ENCODE peak calls at places on chromosomes 16 and 17, in nine cellular contexts. L, O, Y, P, T, D, C, V and A are unnamed samples. For H3K9me3, the result is how much of the 10 kb centered on the place peaks cover.

GRCh38 chr17:67829331-67829730 is 4.0 kb downstream of the BPTF start:
- DNase-seq in V (no peak), L (no peak), O (peak), C (no peak), D (no peak), T (no peak), P (no peak), Y (peak), A (no peak)

GRCh38 chr16:50841081-50841886 is 99.4 kb downstream of the CYLD start:
- DNase-seq in C (peak), D (no peak), Y (peak), L (no peak), T (no peak), O (peak), V (no peak), P (no peak), A (peak)

GRCh38 chr17:63041722-63042121 is 75.7 kb downstream of the TANC2 start:
- DNase-seq in C (no peak), P (no peak), L (no peak), Y (no peak), D (no peak), V (no peak), O (no peak), T (no peak), A (no peak)

GRCh38 chr17:19320876-19321275 is 41.6 kb downstream of the B9D1 start:
- DNase-seq in P (no peak), Y (no peak), L (no peak), O (no peak), T (no peak), D (no peak), C (no peak), V (peak), A (no peak)

GRCh38 chr16:29775742-29776408 is 2.2 kb upstream of the ZG16 start:
- DNase-seq in O (no peak), L (no peak), D (no peak), P (no peak), T (no peak), Y (peak), V (no peak), C (peak), A (no peak)

GRCh38 chr16:83887088-83887487 is 11.8 kb upstream of the MLYCD start:
- DNase-seq in T (peak), D (peak), Y (no peak), V (no peak), C (peak), P (no peak), L (no peak), O (no peak), A (no peak)

GRCh38 chr17:8949061-8949622 is 16.4 kb downstream of the PIK3R5 start:
- DNase-seq in D (no peak), T (no peak), C (no peak), L (no peak), P (no peak), O (no peak), Y (no peak), V (no peak), A (no peak)

GRCh38 chr16:72878301-72879269 is 169.3 kb downstream of the ZFHX3 start:
- DNase-seq in O (no peak), P (no peak), V (no peak), C (peak), D (no peak), L (no peak), T (no peak), Y (peak), A (no peak)

GRCh38 chr17:40490289-40490853 is 11.1 kb downstream of the TNS4 start:
- DNase-seq in C (no peak), V (no peak), O (no peak), L (no peak), T (peak), Y (peak), D (no peak), P (no peak), A (no peak)

GRCh38 chr17:17902357-17902756 is 65.6 kb upstream of the SREBF1 start:
- DNase-seq in O (no peak), D (no peak), P (no peak), T (no peak), L (no peak), V (no peak), Y (no peak), C (no peak), A (no peak)

GRCh38 chr17:34673995-34674900 is 94.9 kb downstream of the TMEM132E start:
- DNase-seq in O (no peak), P (no peak), Y (no peak), L (no peak), V (no peak), T (no peak), D (no peak), C (no peak), A (no peak)

GRCh38 chr16:67431805-67432476 is 1.0 kb downstream of the HSD11B2 start:
- DNase-seq in C (peak), L (no peak), T (no peak), Y (no peak), P (no peak), D (no peak), O (no peak), V (no peak), A (no peak)

GRCh38 chr16:23107878-23108277 is 41.4 kb downstream of the USP31 start:
- DNase-seq in P (no peak), L (no peak), Y (peak), V (no peak), C (no peak), T (no peak), O (no peak), D (no peak), A (no peak)

GRCh38 chr16:4679854-4680636 is 13.3 kb upstream of the NUDT16L1 start:
- DNase-seq in Y (peak), D (peak), T (no peak), P (peak), L (peak), O (no peak), V (peak), C (peak), A (no peak)

GRCh38 chr17:65688307-65688706 is 126.9 kb upstream of the AXIN2 start:
- DNase-seq in D (no peak), P (no peak), T (no peak), V (no peak), C (no peak), L (no peak), Y (no peak), O (no peak), A (no peak)

GRCh38 chr16:81910366-81910885 is 100.8 kb downstream of the SDR42E1 start:
- DNase-seq in L (no peak), Y (no peak), T (no peak), C (no peak), V (no peak), P (no peak), D (no peak), O (no peak), A (no peak)

GRCh38 chr17:19554393-19554792 is 20.7 kb downstream of the SLC47A1 start:
- DNase-seq in V (no peak), P (no peak), D (no peak), C (no peak), O (no peak), L (no peak), Y (no peak), T (no peak), A (no peak)

GRCh38 chr17:9206989-9207317 is 185.6 kb downstream of the NTN1 start:
- DNase-seq in D (no peak), Y (no peak), L (no peak), O (no peak), P (no peak), T (no peak), V (peak), C (peak), A (no peak)

GRCh38 chr16:88966986-88967799 is 9.8 kb downstream of the CBFA2T3 start:
- DNase-seq in Y (no peak), P (peak), C (no peak), L (peak), V (peak), O (no peak), T (no peak), D (no peak), A (no peak)
- H3K9me3 ChIP-seq in Y (under half), P (under half), C (under half), L (under half), V (under half), O (under half), T (under half), D (under half), A (under half)

GRCh38 chr16:64627781-64628180 is 494.1 kb downstream of the CDH11 start:
- DNase-seq in D (no peak), P (no peak), C (no peak), T (no peak), L (no peak), O (no peak), Y (no peak), V (peak), A (no peak)
- H3K9me3 ChIP-seq in D (under half), P (under half), C (under half), T (under half), L (under half), O (under half), Y (under half), V (under half), A (under half)

DNA sequence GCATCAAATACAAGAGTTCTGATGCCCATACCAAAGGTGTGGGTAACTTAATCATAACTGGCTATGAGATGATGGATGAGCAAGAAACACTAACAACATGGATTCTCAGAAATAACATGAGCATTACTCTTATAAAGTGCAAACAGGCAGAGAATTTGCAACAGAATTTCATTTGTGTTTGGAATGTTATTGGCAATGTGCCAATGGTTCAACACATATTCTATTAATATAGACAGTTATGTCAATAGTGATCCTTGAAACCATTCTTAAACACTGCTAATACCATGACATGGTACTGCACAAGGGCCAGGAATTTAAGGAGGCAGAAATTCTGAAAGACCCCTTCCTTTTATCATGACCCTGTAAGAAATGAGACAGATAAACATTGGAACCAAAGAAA is 217.1 kb upstream of the WSB1 start:
- DNase-seq in C (no peak), D (no peak), V (no peak), P (no peak), Y (no peak), O (no peak), T (no peak), L (no peak), A (no peak)
- H3K9me3 ChIP-seq in C (under half), D (under half), V (under half), P (under half), Y (under half), O (under half), T (under half), L (under half), A (under half)

DNA sequence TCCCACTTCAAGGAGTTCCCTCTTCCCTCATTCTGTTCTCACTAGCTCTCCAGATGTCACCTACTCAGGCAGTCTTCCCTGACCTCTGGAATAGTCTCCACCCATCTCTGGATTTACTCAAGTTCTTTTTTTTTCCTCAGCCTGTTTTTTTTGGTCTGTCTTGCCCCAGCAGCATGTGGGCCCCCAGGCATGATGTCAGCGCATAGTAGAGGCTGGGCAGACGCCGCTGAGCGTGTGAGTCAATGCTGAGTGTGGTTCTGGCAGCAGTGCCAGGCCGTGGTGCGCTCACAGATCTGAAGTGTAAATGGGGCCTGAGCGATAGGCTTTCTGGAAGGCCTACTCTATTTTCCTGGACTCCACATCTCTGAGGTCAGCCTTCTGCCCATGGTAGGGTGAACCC is 2.7 kb upstream of the KCNJ18 start:
- DNase-seq in T (peak), V (peak), C (no peak), Y (peak), D (no peak), O (no peak), L (no peak), P (no peak), A (no peak)
- H3K9me3 ChIP-seq in T (under half), V (under half), C (under half), Y (under half), D (under half), O (under half), L (under half), P (under half), A (under half)

GRCh38 chr17:22515599-22515998 is 823.3 kb downstream of the KCNJ18 start:
- DNase-seq in V (no peak), P (no peak), T (no peak), O (no peak), D (no peak), L (no peak), C (no peak), Y (no peak), A (no peak)

GRCh38 chr17:22516861-22517636 is 824.7 kb downstream of the KCNJ18 start:
- DNase-seq in L (no peak), P (no peak), O (no peak), V (peak), Y (no peak), C (no peak), T (no peak), D (no peak), A (no peak)

GRCh38 chr17:22512997-22513538 is 820.7 kb downstream of the KCNJ18 start:
- DNase-seq in Y (no peak), O (no peak), L (no peak), V (no peak), C (no peak), P (no peak), D (no peak), T (peak), A (no peak)

GRCh38 chr17:22514315-22514714 is 822.0 kb downstream of the KCNJ18 start:
- DNase-seq in C (no peak), O (no peak), L (no peak), V (no peak), P (no peak), Y (no peak), T (no peak), D (no peak), A (no peak)

GRCh38 chr17:22514767-22515320 is 822.5 kb downstream of the KCNJ18 start:
- DNase-seq in V (no peak), D (no peak), T (no peak), L (no peak), P (no peak), O (no peak), C (no peak), Y (no peak), A (no peak)
- H3K9me3 ChIP-seq in V (under half), D (under half), T (under half), L (under half), P (under half), O (under half), C (under half), Y (under half), A (under half)

DNA sequence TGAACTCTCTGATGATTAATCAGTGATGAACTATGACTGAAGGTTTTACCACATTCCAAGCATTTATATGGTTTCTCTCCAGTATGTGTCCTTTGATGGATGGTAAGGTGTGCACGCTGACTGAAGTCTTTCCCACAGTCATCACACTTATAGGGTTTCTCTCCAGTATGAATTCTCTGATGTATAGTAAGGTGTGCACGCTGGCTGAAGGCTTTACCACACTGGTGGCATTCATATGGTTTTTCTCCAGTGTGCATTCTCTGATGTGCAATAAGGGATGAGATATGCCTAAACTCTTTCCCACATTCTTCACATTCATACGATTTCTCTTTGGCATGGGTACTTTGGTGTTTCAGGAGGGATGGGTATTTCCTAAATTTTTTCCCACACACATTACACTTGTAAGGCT is 16.4 kb downstream of the ZNF287 start:
- DNase-seq in P (no peak), T (peak), D (no peak), Y (no peak), O (no peak), V (no peak), L (no peak), C (no peak), A (no peak)
- H3K9me3 ChIP-seq in P (half or more), T (half or more), D (under half), Y (half or more), O (half or more), V (under half), L (under half), C (under half), A (under half)

GRCh38 chr16:35575432-35575821 is 2116.0 kb downstream of the TP53TG3F start:
- DNase-seq in L (peak), O (no peak), P (no peak), Y (no peak), C (no peak), D (no peak), V (no peak), T (no peak), A (no peak)

GRCh38 chr16:35574011-35574410 is 2114.6 kb downstream of the TP53TG3F start:
- DNase-seq in L (peak), C (no peak), Y (no peak), P (no peak), V (no peak), O (no peak), D (no peak), T (no peak), A (no peak)

GRCh38 chr16:35572186-35572585 is 2112.8 kb downstream of the TP53TG3F start:
- DNase-seq in C (no peak), Y (no peak), L (no peak), V (no peak), T (no peak), D (no peak), P (no peak), O (no peak), A (no peak)

GRCh38 chr16:35574454-35575431 is 2115.3 kb downstream of the TP53TG3F start:
- DNase-seq in O (no peak), V (no peak), T (no peak), Y (no peak), D (no peak), P (no peak), L (peak), C (no peak), A (no peak)

GRCh38 chr16:35573407-35573806 is 2114.0 kb downstream of the TP53TG3F start:
- DNase-seq in L (no peak), D (no peak), O (no peak), C (no peak), T (no peak), V (no peak), P (no peak), Y (no peak), A (no peak)
- H3K9me3 ChIP-seq in L (under half), D (under half), O (under half), C (under half), T (under half), V (under half), P (under half), Y (under half), A (under half)

DNA sequence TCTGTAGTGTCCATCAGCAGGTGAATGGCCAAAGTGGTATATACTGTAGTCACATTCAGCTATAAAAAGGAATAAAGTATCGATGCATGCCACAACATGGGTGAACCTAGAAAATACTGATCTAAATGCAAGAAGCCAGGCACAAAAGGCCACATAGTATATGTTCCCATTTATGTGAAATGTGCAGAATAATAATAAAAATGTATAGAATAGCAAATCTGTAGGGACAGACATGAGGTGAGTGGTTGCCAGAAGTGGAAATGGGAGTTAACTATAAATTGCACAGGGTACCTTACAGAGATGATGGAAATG is 23.1 kb downstream of the DBNDD1 start:
- DNase-seq in P (no peak), C (no peak), D (no peak), Y (no peak), L (no peak), O (no peak), T (no peak), V (no peak), A (no peak)
- H3K9me3 ChIP-seq in P (under half), C (under half), D (under half), Y (under half), L (under half), O (under half), T (half or more), V (under half), A (under half)

GRCh38 chr16:35569413-35569812 is 2110.0 kb downstream of the TP53TG3F start:
- DNase-seq in P (no peak), C (no peak), T (no peak), Y (no peak), V (no peak), L (no peak), D (no peak), O (no peak), A (no peak)
- H3K9me3 ChIP-seq in P (under half), C (under half), T (under half), Y (under half), V (under half), L (under half), D (under half), O (under half), A (under half)

DNA sequence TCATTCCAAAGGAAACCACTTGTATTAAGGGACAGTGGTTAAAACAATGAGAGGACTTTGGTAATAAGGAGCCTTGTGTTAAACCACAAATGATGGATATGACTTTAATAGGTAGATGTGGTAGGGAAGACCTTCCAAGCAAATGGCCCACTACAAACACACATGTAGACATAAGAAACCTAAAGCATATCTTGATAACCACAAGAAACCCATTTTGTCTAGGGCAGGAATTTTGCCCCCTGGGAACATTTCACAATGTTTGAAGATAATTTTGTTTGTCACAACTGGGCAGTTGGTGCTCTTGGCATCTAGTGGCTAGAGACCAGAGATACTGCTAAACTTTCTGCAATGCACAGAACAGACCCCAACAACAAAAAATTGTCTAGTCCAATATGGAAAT is 25.8 kb downstream of the KCNJ2 start:
- DNase-seq in D (no peak), C (no peak), T (no peak), V (no peak), P (no peak), O (no peak), Y (no peak), L (no peak), A (no peak)
- H3K9me3 ChIP-seq in D (under half), C (under half), T (under half), V (under half), P (under half), O (under half), Y (under half), L (under half), A (under half)